ENCODE peak calls at places on chromosomes 12 and 14, in six cellular contexts. One of them, this sample, is unnamed.

GRCh38 chr14:46384611-46385010 is 267.0 kb downstream of the RPL10L start:
- DNase-seq in ascending aorta: no peak
- DNase-seq in endothelial cell of umbilical vein: no peak
- DNase-seq in fibroblast of the aortic adventitia: no peak
- DNase-seq in lung: no peak
- DNase-seq in tibial nerve: no peak
- DNase-seq in this sample: no peak

GRCh38 chr14:69625299-69626131 is 14.1 kb downstream of the SUSD6 start:
- DNase-seq in lung: peak
- DNase-seq in fibroblast of the aortic adventitia: no peak
- DNase-seq in tibial nerve: peak
- DNase-seq in ascending aorta: peak
- DNase-seq in endothelial cell of umbilical vein: peak
- DNase-seq in this sample: peak

GRCh38 chr12:72053604-72054003 is 115.0 kb downstream of the TPH2 start:
- DNase-seq in lung: no peak
- DNase-seq in fibroblast of the aortic adventitia: peak
- DNase-seq in ascending aorta: no peak
- DNase-seq in endothelial cell of umbilical vein: no peak
- DNase-seq in tibial nerve: no peak
- DNase-seq in this sample: no peak

GRCh38 chr12:17079251-17079909 is 473.4 kb upstream of the LMO3 start:
- DNase-seq in ascending aorta: no peak
- DNase-seq in fibroblast of the aortic adventitia: no peak
- DNase-seq in lung: no peak
- DNase-seq in endothelial cell of umbilical vein: no peak
- DNase-seq in tibial nerve: no peak
- DNase-seq in this sample: no peak

GRCh38 chr12:12467222-12467621 is 95.4 kb downstream of the DUSP16 start:
- DNase-seq in tibial nerve: no peak
- DNase-seq in ascending aorta: no peak
- DNase-seq in fibroblast of the aortic adventitia: no peak
- DNase-seq in endothelial cell of umbilical vein: no peak
- DNase-seq in lung: no peak
- DNase-seq in this sample: no peak

GRCh38 chr12:124419292-124420040 is 124.6 kb downstream of the RFLNA start:
- DNase-seq in endothelial cell of umbilical vein: no peak
- DNase-seq in fibroblast of the aortic adventitia: no peak
- DNase-seq in lung: no peak
- DNase-seq in tibial nerve: no peak
- DNase-seq in ascending aorta: no peak
- DNase-seq in this sample: no peak

GRCh38 chr12:4270670-4271432 is 2.7 kb upstream of the CCND2 start:
- DNase-seq in ascending aorta: no peak
- DNase-seq in lung: peak
- DNase-seq in fibroblast of the aortic adventitia: no peak
- DNase-seq in tibial nerve: peak
- DNase-seq in endothelial cell of umbilical vein: peak
- DNase-seq in this sample: no peak

GRCh38 chr12:104049278-104050257 is at the start of gene GLT8D2:
- DNase-seq in ascending aorta: no peak
- DNase-seq in tibial nerve: peak
- DNase-seq in endothelial cell of umbilical vein: peak
- DNase-seq in fibroblast of the aortic adventitia: peak
- DNase-seq in lung: peak
- DNase-seq in this sample: no peak

GRCh38 chr12:121453629-121454028 is 53.7 kb downstream of the RNF34 start:
- DNase-seq in tibial nerve: no peak
- DNase-seq in lung: no peak
- DNase-seq in endothelial cell of umbilical vein: no peak
- DNase-seq in ascending aorta: no peak
- DNase-seq in fibroblast of the aortic adventitia: no peak
- DNase-seq in this sample: no peak
- TF ChIP-seq CTCF in tibial nerve: no peak
- TF ChIP-seq CTCF in lung: no peak
- TF ChIP-seq CTCF in endothelial cell of umbilical vein: no peak
- TF ChIP-seq CTCF in ascending aorta: no peak
- TF ChIP-seq CTCF in fibroblast of the aortic adventitia: no peak
- TF ChIP-seq CTCF in this sample: no peak

DNA sequence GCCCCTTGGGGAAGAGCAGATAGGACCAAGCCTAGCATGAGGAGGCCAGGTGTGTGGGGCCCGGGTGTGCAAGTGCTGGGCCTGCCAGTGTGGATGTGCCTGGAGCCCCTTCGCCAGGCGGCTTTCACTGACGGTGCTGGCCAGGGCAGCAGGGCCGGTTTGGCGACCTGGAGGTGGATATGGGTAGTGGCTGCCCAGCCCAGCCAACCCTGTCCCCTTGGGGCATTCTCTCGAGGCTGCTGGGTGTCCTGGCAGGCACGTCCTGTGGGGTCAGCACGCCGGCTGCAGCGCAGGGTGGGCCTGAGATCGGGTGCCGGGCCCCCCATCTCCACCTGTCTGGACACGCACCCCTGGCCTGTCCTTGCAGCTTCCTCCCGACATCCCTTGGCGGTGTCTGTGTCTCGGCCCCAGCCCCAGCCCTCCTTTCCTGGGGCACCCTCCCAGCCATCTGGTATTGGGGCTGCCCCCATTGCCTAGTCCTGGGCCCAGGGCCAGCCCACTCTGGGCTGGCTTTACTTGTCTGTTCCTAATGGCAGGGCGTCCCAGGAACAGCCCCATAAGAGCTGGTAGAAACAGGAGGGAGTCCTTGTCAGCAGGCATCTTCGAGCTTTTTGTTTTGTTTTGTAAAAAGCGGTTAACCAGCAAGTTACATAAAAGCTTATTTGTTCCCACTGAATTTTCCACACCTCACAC is 7.2 kb upstream of the CRIP2 start:
- DNase-seq in tibial nerve: no peak
- DNase-seq in lung: no peak
- DNase-seq in fibroblast of the aortic adventitia: no peak
- DNase-seq in ascending aorta: no peak
- DNase-seq in endothelial cell of umbilical vein: no peak
- DNase-seq in this sample: no peak
- H3K4me3 ChIP-seq in tibial nerve: no peak
- H3K4me3 ChIP-seq in lung: no peak
- H3K4me3 ChIP-seq in fibroblast of the aortic adventitia: no peak
- H3K4me3 ChIP-seq in ascending aorta: no peak
- H3K4me3 ChIP-seq in endothelial cell of umbilical vein: no peak
- H3K4me3 ChIP-seq in this sample: no peak

DNA sequence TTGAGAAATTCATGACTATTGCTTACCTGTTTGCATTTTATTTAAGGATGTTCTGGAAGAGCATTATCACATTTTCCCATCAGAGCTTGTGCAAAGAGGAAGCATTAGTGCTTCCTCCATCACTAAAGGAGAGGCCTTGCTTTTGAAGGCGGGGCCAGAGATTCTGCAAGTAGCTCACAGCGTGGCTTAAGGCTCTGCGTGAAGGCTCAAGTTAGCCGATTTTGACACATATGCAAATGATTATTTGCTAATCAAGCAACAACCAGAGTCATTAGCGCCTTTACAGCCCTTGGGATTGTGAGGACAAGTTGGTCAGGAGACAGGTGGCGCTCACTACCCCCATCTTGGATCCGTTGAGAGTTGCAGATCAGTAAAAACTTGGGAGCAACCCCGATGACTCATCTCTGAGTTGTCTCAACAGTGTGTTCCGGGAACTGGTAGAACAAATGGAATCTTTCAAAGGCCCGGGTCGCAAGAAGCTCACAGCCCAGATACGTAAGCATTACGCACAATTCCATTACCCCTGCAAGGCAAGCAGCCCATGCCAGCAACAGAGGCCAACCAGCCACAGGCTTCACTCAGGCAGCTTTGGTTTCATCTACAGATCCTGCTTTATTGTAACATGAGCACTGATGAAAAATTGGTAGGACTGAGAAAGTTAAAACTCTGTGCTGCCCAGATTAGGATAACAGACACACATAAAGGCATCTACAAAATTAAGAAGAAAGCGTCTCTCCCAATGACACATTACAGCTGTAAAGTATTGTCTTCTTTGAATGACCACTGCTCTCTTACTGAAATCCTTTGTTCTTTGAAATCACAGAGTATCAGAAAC is 34.9 kb upstream of the SPTSSA start:
- DNase-seq in lung: peak
- DNase-seq in fibroblast of the aortic adventitia: peak
- DNase-seq in ascending aorta: peak
- DNase-seq in endothelial cell of umbilical vein: peak
- DNase-seq in tibial nerve: peak
- DNase-seq in this sample: peak
- TF ChIP-seq CTCF in lung: no peak
- TF ChIP-seq CTCF in fibroblast of the aortic adventitia: peak
- TF ChIP-seq CTCF in ascending aorta: peak
- TF ChIP-seq CTCF in endothelial cell of umbilical vein: no peak
- TF ChIP-seq CTCF in tibial nerve: no peak
- TF ChIP-seq CTCF in this sample: no peak

DNA sequence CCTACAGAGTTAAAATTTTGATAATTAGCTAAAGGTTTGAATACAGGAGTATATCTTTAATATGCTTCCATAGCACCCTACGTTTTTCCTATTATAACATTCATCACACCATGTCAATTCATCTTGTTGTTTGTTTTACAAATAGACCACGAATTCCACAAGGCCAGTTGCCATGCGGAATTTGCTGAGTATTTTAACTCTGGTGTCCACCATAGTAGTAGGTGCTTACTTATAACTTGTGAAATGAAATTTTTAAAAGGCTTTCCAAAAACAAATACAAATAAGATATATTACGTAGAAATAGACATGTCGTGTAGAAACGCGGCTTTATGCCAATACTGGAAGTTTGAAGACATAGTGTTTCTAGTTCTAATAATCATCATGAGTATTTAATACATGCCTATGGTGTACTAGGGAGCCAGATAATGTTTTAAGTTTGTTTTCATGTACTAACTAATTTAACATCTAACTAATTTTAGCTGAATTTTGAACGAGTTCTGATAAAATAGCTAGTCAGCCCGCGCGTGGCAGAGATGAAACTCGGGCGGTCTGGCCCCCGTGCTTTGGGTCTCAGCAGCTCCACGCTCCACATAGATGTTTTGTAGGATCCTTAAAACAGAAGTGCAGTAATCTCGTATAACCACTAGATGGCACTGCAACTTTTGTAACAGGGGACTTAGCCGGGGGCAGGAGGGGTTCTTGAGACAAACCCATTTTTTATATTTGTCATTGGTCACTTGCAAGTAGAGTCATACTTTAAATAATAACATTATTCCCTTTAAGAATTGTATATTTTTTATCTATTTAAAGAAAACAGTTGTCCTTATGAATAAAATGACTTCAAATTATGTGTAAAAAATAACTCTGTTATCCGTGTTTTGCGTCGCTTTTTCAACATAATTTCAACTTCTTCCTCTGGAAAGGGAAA is 10.2 kb downstream of the CD69 start:
- DNase-seq in ascending aorta: no peak
- DNase-seq in fibroblast of the aortic adventitia: peak
- DNase-seq in tibial nerve: peak
- DNase-seq in lung: peak
- DNase-seq in endothelial cell of umbilical vein: peak
- DNase-seq in this sample: no peak
- H3K4me3 ChIP-seq in ascending aorta: no peak
- H3K4me3 ChIP-seq in fibroblast of the aortic adventitia: no peak
- H3K4me3 ChIP-seq in tibial nerve: no peak
- H3K4me3 ChIP-seq in lung: no peak
- H3K4me3 ChIP-seq in endothelial cell of umbilical vein: no peak
- H3K4me3 ChIP-seq in this sample: peak

GRCh38 chr14:86781111-86781510 is 1211.9 kb downstream of the GALC start:
- DNase-seq in tibial nerve: no peak
- DNase-seq in lung: no peak
- DNase-seq in endothelial cell of umbilical vein: no peak
- DNase-seq in fibroblast of the aortic adventitia: no peak
- DNase-seq in ascending aorta: no peak
- DNase-seq in this sample: no peak
- TF ChIP-seq CTCF in tibial nerve: no peak
- TF ChIP-seq CTCF in lung: no peak
- TF ChIP-seq CTCF in endothelial cell of umbilical vein: no peak
- TF ChIP-seq CTCF in fibroblast of the aortic adventitia: no peak
- TF ChIP-seq CTCF in ascending aorta: no peak
- TF ChIP-seq CTCF in this sample: no peak